ENCODE peak calls at places on chromosomes 16 and 17, in four cellular contexts. One of them, this sample, is unnamed.

GRCh38 chr16:72877374-72878028 is 170.4 kb downstream of the ZFHX3 start:
- DNase-seq in RWPE1: peak; percentile 90
- DNase-seq in progenitor cell of endocrine pancreas: no peak
- DNase-seq in thoracic aorta: no peak
- DNase-seq in this sample: no peak

GRCh38 chr17:12107905-12108304 is 87.2 kb downstream of the MAP2K4 start:
- DNase-seq in progenitor cell of endocrine pancreas: no peak
- DNase-seq in RWPE1: peak; percentile 11
- DNase-seq in thoracic aorta: no peak
- DNase-seq in this sample: no peak

GRCh38 chr17:54891176-54891821 is 9.4 kb upstream of the TOM1L1 start:
- DNase-seq in thoracic aorta: no peak
- DNase-seq in RWPE1: peak; percentile 82
- DNase-seq in progenitor cell of endocrine pancreas: peak; percentile 13
- DNase-seq in this sample: no peak

GRCh38 chr17:50689956-50690886 is 17.5 kb downstream of the ANKRD40 start:
- DNase-seq in thoracic aorta: no peak
- DNase-seq in RWPE1: no peak
- DNase-seq in progenitor cell of endocrine pancreas: no peak
- DNase-seq in this sample: no peak

GRCh38 chr17:74037320-74037719 is 166.2 kb upstream of the RPL38 start:
- DNase-seq in progenitor cell of endocrine pancreas: no peak
- DNase-seq in RWPE1: peak; percentile 24
- DNase-seq in thoracic aorta: no peak
- DNase-seq in this sample: no peak

GRCh38 chr17:56289321-56289720 is 136.0 kb downstream of the ANKFN1 start:
- DNase-seq in RWPE1: no peak
- DNase-seq in thoracic aorta: no peak
- DNase-seq in progenitor cell of endocrine pancreas: no peak
- DNase-seq in this sample: no peak

GRCh38 chr17:67559381-67559966 is 158.3 kb upstream of the NOL11 start:
- DNase-seq in thoracic aorta: no peak
- DNase-seq in RWPE1: no peak
- DNase-seq in progenitor cell of endocrine pancreas: no peak
- DNase-seq in this sample: peak; percentile 48

GRCh38 chr17:75970011-75970523 is 8.9 kb downstream of the ACOX1 start:
- DNase-seq in thoracic aorta: no peak
- DNase-seq in progenitor cell of endocrine pancreas: no peak
- DNase-seq in RWPE1: no peak
- DNase-seq in this sample: no peak

GRCh38 chr17:83186751-83187421 is 107.5 kb downstream of the METRNL start:
- DNase-seq in thoracic aorta: no peak
- DNase-seq in RWPE1: no peak
- DNase-seq in progenitor cell of endocrine pancreas: no peak
- DNase-seq in this sample: peak; percentile 27

GRCh38 chr16:5025171-5025632 is 8.5 kb downstream of the NAGPA start:
- DNase-seq in RWPE1: no peak
- DNase-seq in thoracic aorta: no peak
- DNase-seq in progenitor cell of endocrine pancreas: no peak
- DNase-seq in this sample: no peak

GRCh38 chr17:74922694-74923537 is at the start of gene USH1G:
- DNase-seq in progenitor cell of endocrine pancreas: no peak
- DNase-seq in RWPE1: peak; percentile 65
- DNase-seq in thoracic aorta: no peak
- DNase-seq in this sample: no peak

GRCh38 chr16:46727630-46728029 is 20.5 kb downstream of the MYLK3 start:
- DNase-seq in RWPE1: no peak
- DNase-seq in thoracic aorta: no peak
- DNase-seq in progenitor cell of endocrine pancreas: no peak
- DNase-seq in this sample: no peak

GRCh38 chr17:9935408-9935807 is 30.3 kb upstream of the RCVRN start:
- DNase-seq in thoracic aorta: no peak
- DNase-seq in progenitor cell of endocrine pancreas: no peak
- DNase-seq in RWPE1: no peak
- DNase-seq in this sample: no peak

GRCh38 chr16:3389663-3390338 is 11.0 kb downstream of the ZSCAN32 start:
- DNase-seq in progenitor cell of endocrine pancreas: no peak
- DNase-seq in thoracic aorta: no peak
- DNase-seq in RWPE1: no peak
- DNase-seq in this sample: no peak

GRCh38 chr17:6303664-6304063 is 131.3 kb downstream of the AIPL1 start:
- DNase-seq in RWPE1: peak; percentile 41
- DNase-seq in thoracic aorta: no peak
- DNase-seq in progenitor cell of endocrine pancreas: peak; percentile 52
- DNase-seq in this sample: no peak

GRCh38 chr16:69465083-69465721 is 40.8 kb downstream of the CYB5B start:
- DNase-seq in RWPE1: no peak
- DNase-seq in thoracic aorta: no peak
- DNase-seq in progenitor cell of endocrine pancreas: no peak
- DNase-seq in this sample: no peak

GRCh38 chr17:885971-886571 is 93.5 kb downstream of the NXN start:
- DNase-seq in RWPE1: no peak
- DNase-seq in thoracic aorta: no peak
- DNase-seq in progenitor cell of endocrine pancreas: no peak
- DNase-seq in this sample: no peak

GRCh38 chr17:62966426-62967110 is 533 bp downstream of the TANC2 start:
- DNase-seq in thoracic aorta: no peak
- DNase-seq in progenitor cell of endocrine pancreas: no peak
- DNase-seq in RWPE1: peak; percentile 48
- DNase-seq in this sample: no peak

GRCh38 chr17:6654816-6655731 is 3.5 kb downstream of the C17orf100 start:
- DNase-seq in progenitor cell of endocrine pancreas: no peak
- DNase-seq in thoracic aorta: no peak
- DNase-seq in RWPE1: peak; percentile 74
- DNase-seq in this sample: peak; percentile 73

GRCh38 chr17:75723201-75723930 is 2.1 kb downstream of the ITGB4 start:
- DNase-seq in RWPE1: peak; percentile 36
- DNase-seq in progenitor cell of endocrine pancreas: no peak
- DNase-seq in thoracic aorta: no peak
- DNase-seq in this sample: no peak

GRCh38 chr17:68431661-68432071 is 25.6 kb downstream of the WIPI1 start:
- DNase-seq in thoracic aorta: no peak
- DNase-seq in RWPE1: peak; percentile 4
- DNase-seq in progenitor cell of endocrine pancreas: no peak
- DNase-seq in this sample: peak; percentile 54

GRCh38 chr16:83356266-83356665 is 451.5 kb upstream of the HSBP1 start:
- DNase-seq in RWPE1: peak; percentile 64
- DNase-seq in progenitor cell of endocrine pancreas: peak; percentile 11
- DNase-seq in thoracic aorta: no peak
- DNase-seq in this sample: no peak

GRCh38 chr17:33053641-33054040 is 62.0 kb downstream of the SPACA3 start:
- DNase-seq in RWPE1: no peak
- DNase-seq in progenitor cell of endocrine pancreas: no peak
- DNase-seq in thoracic aorta: no peak
- DNase-seq in this sample: no peak

DNA sequence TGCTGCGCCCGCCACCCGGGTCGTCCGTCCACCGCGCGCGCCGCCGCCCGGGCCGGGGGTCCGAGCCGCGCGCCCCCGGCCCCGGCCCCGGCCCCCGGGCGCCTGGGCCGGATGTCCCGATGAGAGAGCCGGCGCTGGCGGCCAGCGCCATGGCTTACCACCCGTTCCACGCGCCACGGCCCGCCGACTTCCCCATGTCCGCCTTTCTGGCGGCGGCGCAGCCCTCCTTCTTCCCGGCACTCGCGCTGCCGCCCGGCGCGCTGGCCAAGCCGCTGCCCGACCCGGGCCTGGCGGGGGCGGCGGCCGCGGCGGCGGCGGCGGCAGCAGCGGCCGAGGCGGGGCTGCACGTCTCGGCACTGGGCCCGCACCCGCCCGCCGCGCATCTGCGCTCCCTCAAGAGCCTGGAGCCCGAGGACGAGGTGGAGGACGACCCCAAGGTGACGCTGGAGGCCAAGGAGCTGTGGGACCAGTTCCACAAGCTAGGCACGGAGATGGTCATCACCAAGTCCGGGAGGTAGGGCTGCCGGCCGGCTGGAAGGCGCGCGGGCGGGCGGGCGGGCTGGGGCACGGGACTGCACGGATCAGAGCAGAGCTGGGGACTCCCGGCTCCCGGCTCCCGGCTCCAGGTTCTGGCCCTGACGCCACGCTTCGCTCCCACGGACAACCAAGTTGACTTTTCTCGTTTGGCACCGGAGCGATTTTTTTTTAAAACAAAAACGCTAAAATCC is 579 bp downstream of the TBX2 start:
- DNase-seq in thoracic aorta: no peak
- DNase-seq in RWPE1: peak; percentile 39
- DNase-seq in progenitor cell of endocrine pancreas: no peak
- DNase-seq in this sample: no peak
- TF ChIP-seq CTCF in thoracic aorta: no peak
- TF ChIP-seq CTCF in RWPE1: no peak
- TF ChIP-seq CTCF in progenitor cell of endocrine pancreas: no peak
- TF ChIP-seq CTCF in this sample: no peak

DNA sequence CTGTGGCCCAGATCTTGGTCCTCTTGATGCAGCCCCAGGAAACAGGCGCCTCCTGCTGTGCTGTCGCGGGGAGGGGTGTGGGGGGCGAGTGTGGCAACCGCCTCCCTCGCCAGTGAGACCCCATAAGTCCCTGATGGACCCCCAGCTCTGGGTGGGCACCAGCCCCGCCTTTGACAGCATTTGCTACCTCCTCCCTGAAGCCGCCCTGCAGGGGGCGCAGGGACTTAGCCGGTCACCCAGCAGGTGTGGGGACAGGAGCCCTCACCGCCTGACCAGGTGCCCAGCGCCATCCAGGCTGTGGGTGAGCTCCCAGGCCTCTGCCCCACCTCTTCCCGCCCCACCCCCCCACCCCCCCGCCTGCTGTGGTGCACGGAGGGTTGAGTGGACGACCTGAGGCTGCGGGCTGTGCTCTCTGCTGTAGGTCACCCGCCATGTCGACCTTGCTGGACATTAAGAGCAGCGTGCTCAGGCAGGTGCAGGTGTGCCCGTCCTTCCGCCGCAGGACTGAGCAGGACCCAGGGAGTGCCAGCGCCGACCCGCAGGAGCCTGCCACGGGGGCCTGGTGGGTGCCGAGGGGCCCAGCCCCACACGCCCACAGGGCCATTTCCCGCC is 4.8 kb downstream of the BAIAP3 start:
- DNase-seq in progenitor cell of endocrine pancreas: peak; percentile 62
- DNase-seq in thoracic aorta: no peak
- DNase-seq in RWPE1: no peak
- DNase-seq in this sample: no peak
- TF ChIP-seq CTCF in progenitor cell of endocrine pancreas: peak; percentile 68
- TF ChIP-seq CTCF in thoracic aorta: no peak
- TF ChIP-seq CTCF in RWPE1: peak; percentile 17
- TF ChIP-seq CTCF in this sample: peak; percentile 34

DNA sequence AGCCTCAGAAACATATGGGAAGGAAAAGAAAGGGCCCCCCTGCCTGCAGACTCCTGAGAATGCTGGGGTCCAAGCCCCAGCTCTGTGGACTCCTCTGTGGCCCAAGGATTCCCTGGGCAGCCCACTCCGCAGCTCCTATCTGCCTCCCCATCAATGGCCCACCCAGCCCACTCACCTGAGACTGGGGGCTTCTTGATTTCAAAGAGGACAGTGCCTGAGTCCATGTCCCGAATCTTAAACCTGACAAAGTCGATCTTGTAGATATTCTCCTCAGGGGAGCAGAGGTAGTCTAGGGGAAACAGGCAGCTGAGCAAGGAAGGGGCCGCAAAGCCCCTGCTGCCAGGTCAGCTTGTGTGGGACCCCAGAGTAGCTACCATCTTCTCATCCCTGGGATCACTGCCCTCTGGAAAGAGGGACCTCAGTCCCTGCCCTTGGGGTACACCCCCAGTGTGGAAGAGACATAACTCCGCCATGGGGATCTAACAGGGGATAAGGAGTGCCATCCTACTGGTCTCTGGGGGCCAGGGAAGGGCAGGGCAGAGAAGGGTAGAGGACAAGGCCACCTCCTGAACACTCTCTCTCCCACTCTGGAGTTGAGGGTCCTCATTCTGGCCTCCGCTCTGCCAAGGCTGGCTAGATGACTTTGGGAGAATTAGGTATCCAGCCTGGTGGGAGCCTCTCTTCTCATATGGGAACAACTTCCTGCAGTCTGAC is 3.9 kb downstream of the UNC119 start:
- DNase-seq in progenitor cell of endocrine pancreas: no peak
- DNase-seq in RWPE1: no peak
- DNase-seq in thoracic aorta: no peak
- DNase-seq in this sample: no peak
- TF ChIP-seq CTCF in progenitor cell of endocrine pancreas: no peak
- TF ChIP-seq CTCF in RWPE1: no peak
- TF ChIP-seq CTCF in thoracic aorta: peak; percentile 12
- TF ChIP-seq CTCF in this sample: peak; percentile 3

GRCh38 chr17:77923135-77923534 is 35.4 kb upstream of the TNRC6C start:
- DNase-seq in progenitor cell of endocrine pancreas: no peak
- DNase-seq in RWPE1: no peak
- DNase-seq in thoracic aorta: no peak
- DNase-seq in this sample: no peak

GRCh38 chr17:77916284-77916683 is 42.2 kb upstream of the TNRC6C start:
- DNase-seq in RWPE1: no peak
- DNase-seq in thoracic aorta: no peak
- DNase-seq in progenitor cell of endocrine pancreas: no peak
- DNase-seq in this sample: no peak

GRCh38 chr17:77916771-77917481 is 41.6 kb upstream of the TNRC6C start:
- DNase-seq in progenitor cell of endocrine pancreas: no peak
- DNase-seq in RWPE1: no peak
- DNase-seq in thoracic aorta: no peak
- DNase-seq in this sample: no peak

GRCh38 chr17:77915594-77916021 is 42.9 kb upstream of the TNRC6C start:
- DNase-seq in thoracic aorta: no peak
- DNase-seq in progenitor cell of endocrine pancreas: no peak
- DNase-seq in RWPE1: no peak
- DNase-seq in this sample: no peak

DNA sequence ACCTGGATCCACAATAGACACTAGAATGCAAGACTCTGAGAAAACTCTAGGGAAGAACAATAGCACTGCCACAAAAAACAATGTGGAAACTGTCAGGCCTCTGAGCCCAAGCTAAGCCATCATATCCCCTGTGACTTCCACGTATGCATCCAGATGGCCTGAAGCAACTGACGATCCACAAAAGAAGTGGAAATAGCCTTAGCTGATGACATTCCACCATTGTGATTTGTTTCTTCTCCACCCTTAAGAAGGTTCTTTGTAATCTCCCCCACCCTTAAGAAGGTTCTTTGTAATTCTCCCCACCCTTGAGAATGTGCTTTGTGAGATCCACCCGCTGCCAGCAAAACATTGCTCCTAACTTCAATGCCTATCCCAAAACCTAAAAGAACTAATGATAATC is 39.2 kb upstream of the TNRC6C start:
- DNase-seq in RWPE1: no peak
- DNase-seq in thoracic aorta: no peak
- DNase-seq in progenitor cell of endocrine pancreas: no peak
- DNase-seq in this sample: no peak
- TF ChIP-seq CTCF in RWPE1: no peak
- TF ChIP-seq CTCF in thoracic aorta: no peak
- TF ChIP-seq CTCF in progenitor cell of endocrine pancreas: no peak
- TF ChIP-seq CTCF in this sample: no peak

This sample was measured in osteocyte.